ENCODE peak calls at places on chromosome 3, in eight cellular contexts. Z is left kidney; V is psoas muscle; I is AG08396; J is AG04450; T is stimulated activated CD4-positive, alpha-beta T cell treated with anti-CD3 and anti-CD28 coated beads, TNF-alpha, amount 100 ng/mL, for 1 hour; A is activated CD4-positive, alpha-beta T cell treated with anti-CD3 and anti-CD28 coated beads for 4 hours; E is CD8-positive, alpha-beta T cell. O is an unnamed sample.

GRCh38 chr3:190325923-190326322 is 3.7 kb upstream of the CLDN1 start:
- DNase-seq in A (no peak), E (no peak), V (no peak), I (no peak), J (no peak), Z (no peak), T (no peak), O (no peak)

GRCh38 chr3:50327943-50328691 is at the start of gene TUSC2:
- DNase-seq in J (peak), I (peak), V (peak), E (peak), A (peak), Z (peak), T (peak), O (peak)

GRCh38 chr3:40639006-40639405 is 114.2 kb downstream of the ZNF621 start:
- DNase-seq in T (no peak), I (no peak), V (no peak), J (no peak), A (no peak), E (no peak), Z (no peak), O (no peak)

GRCh38 chr3:141478139-141478538 is 8.7 kb upstream of the RASA2 start:
- DNase-seq in Z (no peak), T (no peak), A (no peak), V (no peak), E (no peak), I (no peak), J (no peak), O (no peak)

GRCh38 chr3:52298147-52299098 is 10.8 kb downstream of the GLYCTK start:
- DNase-seq in V (no peak), I (no peak), J (no peak), T (no peak), E (no peak), Z (peak), A (no peak), O (no peak)

GRCh38 chr3:45187597-45188210 is 38.4 kb downstream of the TMEM158 start:
- DNase-seq in T (no peak), I (no peak), A (no peak), J (no peak), Z (no peak), E (no peak), V (no peak), O (no peak)

GRCh38 chr3:8205876-8206275 is 295.7 kb upstream of the LMCD1 start:
- DNase-seq in I (no peak), Z (no peak), A (no peak), V (no peak), T (no peak), J (no peak), E (no peak), O (no peak)

GRCh38 chr3:45567730-45568172 is 26.8 kb upstream of the LIMD1 start:
- DNase-seq in V (no peak), J (no peak), A (no peak), E (no peak), Z (no peak), I (no peak), T (no peak), O (no peak)

GRCh38 chr3:42292009-42292408 is 26.0 kb upstream of the CCK start:
- DNase-seq in Z (no peak), I (no peak), J (no peak), E (no peak), V (no peak), A (no peak), T (no peak), O (no peak)

GRCh38 chr3:55452886-55453285 is 34.2 kb downstream of the WNT5A start:
- DNase-seq in A (no peak), I (no peak), J (no peak), E (no peak), V (no peak), Z (no peak), T (no peak), O (no peak)

GRCh38 chr3:10291641-10292040 is 1.1 kb downstream of the GHRL start:
- DNase-seq in J (no peak), I (no peak), Z (no peak), E (no peak), V (no peak), A (no peak), T (no peak), O (no peak)

GRCh38 chr3:186097663-186098451 is 11.0 kb downstream of the ETV5 start:
- DNase-seq in T (no peak), A (no peak), I (peak), E (no peak), V (peak), Z (peak), J (no peak), O (peak)

GRCh38 chr3:129554356-129555120 is 11.6 kb downstream of the H1-8 start:
- DNase-seq in I (no peak), A (no peak), Z (no peak), J (no peak), V (peak), T (no peak), E (no peak), O (peak)

GRCh38 chr3:125163739-125164601 is 48.6 kb downstream of the SLC12A8 start:
- DNase-seq in J (no peak), E (no peak), I (peak), A (no peak), T (no peak), Z (no peak), V (no peak), O (peak)

GRCh38 chr3:106719583-106719982 is 657.7 kb upstream of the CCDC54 start:
- DNase-seq in T (no peak), V (no peak), Z (no peak), E (no peak), J (no peak), I (no peak), A (no peak), O (no peak)

O was measured in dermis blood vessel endothelial cell.